ENCODE peak calls at places on chromosome 5, in eight cellular contexts. V is HCT116, O is keratinocyte, E is lung, I is colonic mucosa, G is fibroblast of the aortic adventitia, W is GM06990, N is epithelial cell of esophagus. L is an unnamed sample.

GRCh38 chr5:150317048-150318003 is 14.6 kb upstream of the ARSI start:
- DNase-seq in E (no peak), N (peak; percentile 94), O (peak; percentile 98), G (peak; percentile 79), W (no peak), V (peak; percentile 67), I (no peak), L (no peak)

GRCh38 chr5:132771559-132771998 is 5.5 kb downstream of the SEPTIN8 start:
- DNase-seq in W (no peak), N (no peak), G (peak; percentile 81), V (no peak), E (no peak), O (no peak), I (no peak), L (no peak)

GRCh38 chr5:60399507-60399906 is 300.5 kb downstream of the DEPDC1B start:
- DNase-seq in V (no peak), N (no peak), O (no peak), I (no peak), W (no peak), G (no peak), E (no peak), L (no peak)

GRCh38 chr5:122093415-122093814 is 15.4 kb upstream of the LOX start:
- DNase-seq in O (no peak), G (peak; percentile 91), E (no peak), I (no peak), W (no peak), V (no peak), N (no peak), L (no peak)

GRCh38 chr5:119323630-119324000 is 32.2 kb upstream of the TNFAIP8 start:
- DNase-seq in E (no peak), G (peak; percentile 75), I (no peak), V (no peak), N (peak; percentile 95), W (no peak), O (peak; percentile 84), L (no peak)

GRCh38 chr5:116652196-116652729 is 77.6 kb upstream of the SEMA6A start:
- DNase-seq in I (no peak), E (peak; percentile 32), W (peak; percentile 24), O (peak; percentile 21), V (peak; percentile 79), N (peak; percentile 80), G (no peak), L (no peak)

GRCh38 chr5:359301-359897 is 37.9 kb downstream of the AHRR start:
- DNase-seq in G (no peak), N (no peak), I (no peak), O (no peak), W (no peak), V (no peak), E (no peak), L (no peak)

GRCh38 chr5:126972062-126972895 is 58.1 kb downstream of the MARCHF3 start:
- DNase-seq in W (peak; percentile 56), V (no peak), E (no peak), G (peak; percentile 38), I (peak; percentile 51), O (no peak), N (no peak), L (no peak)

GRCh38 chr5:103260951-103261350 is 2.4 kb downstream of the MACIR start:
- DNase-seq in N (no peak), G (no peak), O (no peak), I (no peak), E (no peak), W (peak; percentile 58), V (no peak), L (no peak)

GRCh38 chr5:108251350-108251749 is 130.5 kb downstream of the FBXL17 start:
- DNase-seq in E (no peak), O (no peak), G (peak; percentile 16), N (peak; percentile 37), I (no peak), W (no peak), V (no peak), L (peak; percentile 65)

GRCh38 chr5:140151068-140151718 is 23.8 kb upstream of the CYSTM1 start:
- DNase-seq in E (no peak), V (no peak), I (peak; percentile 45), G (no peak), N (no peak), O (no peak), W (no peak), L (no peak)

GRCh38 chr5:136035837-136036236 is 7.0 kb downstream of the TGFBI start:
- DNase-seq in G (no peak), I (no peak), N (no peak), V (no peak), E (no peak), W (no peak), O (no peak), L (no peak)

GRCh38 chr5:132221781-132222648 is 5.6 kb downstream of the P4HA2 start:
- DNase-seq in V (no peak), O (no peak), W (no peak), I (peak; percentile 38), G (peak; percentile 99), N (peak; percentile 50), E (peak; percentile 45), L (peak; percentile 75)

GRCh38 chr5:148000036-148000435 is 63.7 kb upstream of the SPINK5 start:
- DNase-seq in V (no peak), E (no peak), G (no peak), I (no peak), O (no peak), W (no peak), N (no peak), L (no peak)

GRCh38 chr5:6950872-6951271 is 237.6 kb downstream of the TENT4A start:
- DNase-seq in W (no peak), E (no peak), I (no peak), O (no peak), G (no peak), V (no peak), N (no peak), L (no peak)

GRCh38 chr5:10611290-10611689 is 47.4 kb downstream of the ANKRD33B start:
- DNase-seq in O (no peak), I (no peak), W (no peak), E (no peak), G (no peak), N (no peak), V (no peak), L (no peak)

GRCh38 chr5:124580925-124581821 is 165.3 kb downstream of the ZNF608 start:
- DNase-seq in G (no peak), V (no peak), I (peak; percentile 30), O (no peak), E (no peak), W (no peak), N (no peak), L (no peak)

GRCh38 chr5:175478384-175479124 is at the start of gene SFXN1:
- DNase-seq in W (peak; percentile 91), G (peak; percentile 55), E (peak; percentile 52), O (no peak), I (peak; percentile 87), V (peak; percentile 56), N (peak; percentile 73), L (no peak)

GRCh38 chr5:14880688-14881087 is 9.1 kb upstream of the ANKH start:
- DNase-seq in I (no peak), E (no peak), G (peak; percentile 18), V (no peak), W (no peak), O (no peak), N (peak; percentile 53), L (no peak)

GRCh38 chr5:171945476-171945875 is 61.0 kb downstream of the FBXW11 start:
- DNase-seq in O (no peak), E (no peak), I (no peak), W (no peak), G (no peak), N (no peak), V (no peak), L (no peak)

GRCh38 chr5:136192526-136193395 is at the start of gene SMIM32:
- DNase-seq in W (peak; percentile 19), V (no peak), N (peak; percentile 28), E (no peak), I (peak; percentile 83), G (no peak), O (no peak), L (no peak)

GRCh38 chr5:78495800-78496199 is 135.4 kb downstream of the SCAMP1 start:
- DNase-seq in I (peak; percentile 11), E (no peak), N (no peak), V (no peak), W (no peak), O (no peak), G (no peak), L (no peak)

GRCh38 chr5:78492216-78492615 is 131.8 kb downstream of the SCAMP1 start:
- DNase-seq in O (no peak), E (no peak), V (no peak), G (no peak), I (no peak), N (no peak), W (no peak), L (no peak)

GRCh38 chr5:78490709-78491485 is 130.5 kb downstream of the SCAMP1 start:
- DNase-seq in I (no peak), G (peak; percentile 45), V (no peak), O (no peak), N (peak; percentile 75), W (no peak), E (no peak), L (no peak)

GRCh38 chr5:78496373-78496772 is 136.0 kb downstream of the SCAMP1 start:
- DNase-seq in E (no peak), O (no peak), I (peak; percentile 5), G (peak; percentile 37), V (no peak), N (peak; percentile 71), W (no peak), L (no peak)

GRCh38 chr5:78492650-78493049 is 132.2 kb downstream of the SCAMP1 start:
- DNase-seq in E (no peak), V (no peak), G (no peak), O (no peak), W (no peak), I (peak; percentile 7), N (no peak), L (no peak)
- H3K4me3 ChIP-seq in E (no peak overlapping the region), V (no peak overlapping the region), G (no peak overlapping the region), O (no peak overlapping the region), W (no peak overlapping the region), I (no peak overlapping the region), N (no peak overlapping the region), L (no peak overlapping the region)

DNA sequence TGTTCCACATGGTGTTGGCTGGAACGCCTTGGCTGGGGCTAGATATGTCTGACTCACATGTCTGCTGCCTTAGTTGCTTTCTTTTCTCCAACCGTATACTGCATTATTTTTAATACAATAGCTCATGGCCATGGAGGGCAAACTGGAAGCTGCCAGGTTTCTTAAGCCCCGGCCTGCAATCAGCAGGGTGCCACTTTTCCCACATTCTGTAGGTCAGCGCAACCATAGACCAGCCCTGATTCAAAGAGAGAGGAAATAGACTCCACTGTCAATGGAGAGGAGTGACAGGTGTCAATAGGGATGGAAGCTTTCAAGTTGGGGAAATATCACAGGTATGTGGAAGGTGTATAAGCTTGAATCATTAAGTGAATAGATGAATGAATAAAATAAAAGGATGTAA is 60.5 kb downstream of the TARS1 start:
- DNase-seq in N (no peak), G (no peak), O (no peak), E (no peak), V (no peak), W (no peak), I (no peak), L (no peak)
- H3K4me3 ChIP-seq in N (no peak overlapping the region), G (no peak overlapping the region), O (no peak overlapping the region), E (no peak overlapping the region), V (no peak overlapping the region), W (no peak overlapping the region), I (no peak overlapping the region), L (no peak overlapping the region)

GRCh38 chr5:180495991-180496741 is 2.0 kb downstream of the CNOT6 start:
- DNase-seq in I (no peak), G (no peak), O (no peak), V (no peak), N (peak; percentile 64), E (no peak), W (no peak), L (no peak)
- H3K4me3 ChIP-seq in I (no peak overlapping the region), G (peak overlapping the region; percentile 85), O (peak overlapping the region; percentile 86), V (peak overlapping the region; percentile 79), N (peak overlapping the region; percentile 79), E (peak overlapping the region; percentile 9), W (peak overlapping the region; percentile 89), L (peak overlapping the region; percentile 76)

GRCh38 chr5:142621227-142621626 is 64.7 kb downstream of the FGF1 start:
- DNase-seq in I (no peak), O (no peak), G (peak; percentile 72), E (no peak), N (no peak), W (no peak), V (no peak), L (no peak)
- H3K4me3 ChIP-seq in I (no peak overlapping the region), O (no peak overlapping the region), G (no peak overlapping the region), E (no peak overlapping the region), N (no peak overlapping the region), W (no peak overlapping the region), V (no peak overlapping the region), L (no peak overlapping the region)